ENCODE peak calls at places on chromosomes 4 and X, in nine cellular contexts. Q is SK-N-SH, M is ELF-1, W is DMS153, H is neural progenitor cell, C is heart right ventricle, X is transverse colon, Z is psoas muscle, R is Ammon's horn. B is an unnamed sample.

GRCh38 chrX:19721726-19722370 is 165.6 kb downstream of the SH3KBP1 start:
- DNase-seq in Q (no peak), M (no peak), W (no peak), H (no peak), C (peak), X (no peak), Z (no peak), R (peak), B (no peak)

GRCh38 chrX:118215346-118215745 is 98.7 kb upstream of the KLHL13 start:
- DNase-seq in Q (no peak), M (no peak), W (peak), H (no peak), C (no peak), X (no peak), Z (no peak), R (no peak), B (no peak)

GRCh38 chrX:16239211-16239610 is 71.9 kb downstream of the MAGEB17 start:
- DNase-seq in Q (no peak), M (no peak), W (no peak), H (no peak), C (no peak), X (no peak), Z (no peak), R (no peak), B (no peak)

GRCh38 chr4:146490106-146490505 is 31.6 kb downstream of the SLC10A7 start:
- DNase-seq in Q (no peak), M (no peak), W (no peak), H (no peak), C (no peak), X (no peak), Z (no peak), R (no peak), B (no peak)

GRCh38 chrX:100650841-100651240 is 6.8 kb downstream of the SRPX2 start:
- DNase-seq in Q (no peak), M (no peak), W (no peak), H (no peak), C (no peak), X (no peak), Z (no peak), R (no peak), B (no peak)

GRCh38 chr4:110224812-110225211 is 26.4 kb upstream of the ELOVL6 start:
- DNase-seq in Q (no peak), M (no peak), W (no peak), H (no peak), C (no peak), X (no peak), Z (no peak), R (no peak), B (no peak)

GRCh38 chr4:13284932-13285331 is 199.2 kb downstream of the RAB28 start:
- DNase-seq in Q (no peak), M (no peak), W (no peak), H (no peak), C (no peak), X (no peak), Z (no peak), R (no peak), B (no peak)

GRCh38 chr4:123673971-123674370 is 277.4 kb downstream of the SPRY1 start:
- DNase-seq in Q (no peak), M (no peak), W (no peak), H (no peak), C (no peak), X (no peak), Z (no peak), R (no peak), B (no peak)

GRCh38 chrX:2715066-2715600 is 24.0 kb downstream of the CD99 start:
- DNase-seq in Q (no peak), M (peak), W (no peak), H (no peak), C (no peak), X (no peak), Z (no peak), R (no peak), B (no peak)

GRCh38 chr4:123386608-123387007 is 10.0 kb upstream of the SPRY1 start:
- DNase-seq in Q (no peak), M (no peak), W (no peak), H (no peak), C (no peak), X (no peak), Z (no peak), R (no peak), B (no peak)

GRCh38 chrX:129626026-129626425 is 28.7 kb downstream of the APLN start:
- DNase-seq in Q (no peak), M (no peak), W (no peak), H (no peak), C (no peak), X (no peak), Z (no peak), R (no peak), B (no peak)

GRCh38 chrX:23035493-23035892 is 35.7 kb downstream of the DDX53 start:
- DNase-seq in Q (no peak), M (peak), W (no peak), H (peak), C (no peak), X (no peak), Z (no peak), R (no peak), B (no peak)

GRCh38 chrX:36859231-36859630 is 148.9 kb upstream of the FAM47C start:
- DNase-seq in Q (no peak), M (peak), W (no peak), H (no peak), C (no peak), X (no peak), Z (no peak), R (no peak), B (no peak)

GRCh38 chr4:137664055-137664405 is 131.7 kb upstream of the PCDH18 start:
- DNase-seq in Q (no peak), M (no peak), W (peak), H (no peak), C (no peak), X (no peak), Z (no peak), R (no peak), B (no peak)

GRCh38 chr4:142265536-142265935 is 580.6 kb downstream of the INPP4B start:
- DNase-seq in Q (no peak), M (no peak), W (no peak), H (no peak), C (no peak), X (no peak), Z (no peak), R (no peak), B (no peak)

GRCh38 chr4:149176019-149176418 is 639.6 kb downstream of the IQCM start:
- DNase-seq in Q (no peak), M (peak), W (no peak), H (peak), C (no peak), X (peak), Z (no peak), R (no peak), B (no peak)

GRCh38 chrX:54817220-54817820 is 9.8 kb downstream of the MAGED2 start:
- DNase-seq in Q (peak), M (peak), W (no peak), H (no peak), C (no peak), X (no peak), Z (no peak), R (no peak), B (no peak)

GRCh38 chr4:54233128-54233696 is 4.1 kb downstream of the PDGFRA start:
- DNase-seq in Q (peak), M (peak), W (peak), H (peak), C (peak), X (peak), Z (peak), R (peak), B (peak)

GRCh38 chr4:15914291-15914690 is 24.2 kb downstream of the FGFBP1 start:
- DNase-seq in Q (no peak), M (no peak), W (no peak), H (no peak), C (no peak), X (no peak), Z (no peak), R (no peak), B (no peak)

GRCh38 chr4:25284466-25284865 is 28.1 kb upstream of the ZCCHC4 start:
- DNase-seq in Q (no peak), M (no peak), W (no peak), H (no peak), C (no peak), X (no peak), Z (no peak), R (no peak), B (no peak)

GRCh38 chr4:87497141-87497540 is 32.0 kb downstream of the SPARCL1 start:
- DNase-seq in Q (no peak), M (peak), W (no peak), H (peak), C (no peak), X (no peak), Z (no peak), R (no peak), B (no peak)

GRCh38 chrX:115226929-115227328 is 7.0 kb downstream of the LRCH2 start:
- DNase-seq in Q (peak), M (peak), W (peak), H (peak), C (no peak), X (no peak), Z (no peak), R (peak), B (no peak)

GRCh38 chr4:2451036-2451520 is 17.8 kb upstream of the RNF4 start:
- DNase-seq in Q (no peak), M (no peak), W (no peak), H (no peak), C (no peak), X (no peak), Z (no peak), R (no peak), B (peak)

GRCh38 chr4:104425003-104425402 is 69.7 kb downstream of the CXXC4 start:
- DNase-seq in Q (no peak), M (no peak), W (no peak), H (no peak), C (no peak), X (no peak), Z (no peak), R (peak), B (no peak)

GRCh38 chrX:71846429-71846828 is 64.2 kb upstream of the NHSL2 start:
- DNase-seq in Q (no peak), M (peak), W (no peak), H (no peak), C (no peak), X (no peak), Z (no peak), R (no peak), B (no peak)